ENCODE peak calls at places on chromosomes 13 and 19, in six cellular contexts. J, Z, I, R, T and E are unnamed samples.

GRCh38 chr19:14361824-14362223 is 19.4 kb upstream of the ADGRE5 start:
- DNase-seq in J (peak), Z (no peak), I (no peak), R (no peak), T (no peak), E (no peak)

GRCh38 chr19:13053761-13054604 is 48.7 kb downstream of the LYL1 start:
- DNase-seq in J (peak), Z (peak), I (peak), R (no peak), T (peak), E (no peak)

GRCh38 chr13:73973156-73973555 is 161.0 kb downstream of the KLF12 start:
- DNase-seq in J (no peak), Z (no peak), I (no peak), R (no peak), T (no peak), E (no peak)

GRCh38 chr13:100440756-100441421 is 147.7 kb downstream of the GGACT start:
- DNase-seq in J (no peak), Z (no peak), I (peak), R (no peak), T (peak), E (no peak)

GRCh38 chr19:36032251-36033104 is at the start of gene CLIP3:
- DNase-seq in J (peak), Z (no peak), I (peak), R (no peak), T (peak), E (no peak)

GRCh38 chr19:45045671-45046353 is 7.0 kb downstream of the CLASRP start:
- DNase-seq in J (no peak), Z (no peak), I (no peak), R (peak), T (no peak), E (no peak)

GRCh38 chr13:27795718-27796019 is 3.4 kb downstream of the GSX1 start:
- DNase-seq in J (no peak), Z (no peak), I (no peak), R (no peak), T (no peak), E (no peak)

GRCh38 chr13:40233731-40234195 is 432.7 kb downstream of the FOXO1 start:
- DNase-seq in J (no peak), Z (no peak), I (no peak), R (no peak), T (no peak), E (no peak)

GRCh38 chr13:107301724-107302374 is 733.9 kb upstream of the ARGLU1 start:
- DNase-seq in J (peak), Z (peak), I (no peak), R (no peak), T (peak), E (no peak)

GRCh38 chr13:95494082-95494681 is 58.3 kb upstream of the CLDN10 start:
- DNase-seq in J (peak), Z (peak), I (peak), R (peak), T (peak), E (peak)

GRCh38 chr13:24613755-24614154 is 66.5 kb upstream of the ATP12A start:
- DNase-seq in J (no peak), Z (no peak), I (no peak), R (no peak), T (no peak), E (no peak)

GRCh38 chr13:113403255-113404104 is 39.5 kb upstream of the GRTP1 start:
- DNase-seq in J (no peak), Z (no peak), I (no peak), R (no peak), T (no peak), E (no peak)

GRCh38 chr13:30978981-30979956 is 46.8 kb downstream of the TEX26 start:
- DNase-seq in J (peak), Z (peak), I (no peak), R (no peak), T (peak), E (no peak)

GRCh38 chr13:92896842-92897241 is 329.8 kb upstream of the GPC6 start:
- DNase-seq in J (peak), Z (peak), I (peak), R (peak), T (peak), E (peak)

GRCh38 chr13:99960663-99961440 is 10.7 kb downstream of the ZIC5 start:
- DNase-seq in J (peak), Z (no peak), I (no peak), R (no peak), T (no peak), E (no peak)

GRCh38 chr19:54156953-54157352 is 2.6 kb downstream of the LENG1 start:
- DNase-seq in J (no peak), Z (no peak), I (no peak), R (no peak), T (no peak), E (no peak)

GRCh38 chr13:111911141-111911720 is 155.7 kb upstream of the SOX1 start:
- DNase-seq in J (no peak), Z (no peak), I (no peak), R (no peak), T (no peak), E (no peak)

GRCh38 chr13:78194904-78195639 is 276.4 kb upstream of the EDNRB start:
- DNase-seq in J (peak), Z (peak), I (peak), R (no peak), T (peak), E (no peak)

GRCh38 chr13:112842343-112842856 is 126.6 kb upstream of the MCF2L start:
- DNase-seq in J (peak), Z (no peak), I (peak), R (peak), T (no peak), E (no peak)

GRCh38 chr13:97021241-97021640 is 27.0 kb upstream of the OXGR1 start:
- DNase-seq in J (no peak), Z (no peak), I (no peak), R (no peak), T (no peak), E (no peak)

GRCh38 chr13:42815686-42816085 is 34.3 kb downstream of the FAM216B start:
- DNase-seq in J (no peak), Z (no peak), I (peak), R (no peak), T (no peak), E (no peak)

GRCh38 chr13:110119943-110120905 is 186.7 kb downstream of the COL4A1 start:
- DNase-seq in J (no peak), Z (peak), I (peak), R (no peak), T (peak), E (no peak)

GRCh38 chr19:20171285-20171684 is 4.3 kb downstream of the ZNF486 start:
- DNase-seq in J (no peak), Z (no peak), I (no peak), R (no peak), T (no peak), E (no peak)

GRCh38 chr13:76792680-76793334 is 93.4 kb downstream of the KCTD12 start:
- DNase-seq in J (no peak), Z (peak), I (peak), R (no peak), T (peak), E (no peak)

GRCh38 chr13:80083516-80084085 is 257.3 kb downstream of the SPRY2 start:
- DNase-seq in J (no peak), Z (no peak), I (peak), R (no peak), T (peak), E (no peak)

GRCh38 chr13:105778196-105778595 is 757.3 kb downstream of the EFNB2 start:
- DNase-seq in J (no peak), Z (no peak), I (peak), R (no peak), T (no peak), E (no peak)

GRCh38 chr13:47478985-47479384 is 522.1 kb downstream of the SUCLA2 start:
- DNase-seq in J (no peak), Z (peak), I (no peak), R (no peak), T (peak), E (no peak)

GRCh38 chr19:48659768-48660167 is 13.0 kb downstream of the NTN5 start:
- DNase-seq in J (no peak), Z (no peak), I (no peak), R (no peak), T (peak), E (no peak)

GRCh38 chr13:100108913-100109507 is 20.1 kb downstream of the PCCA start:
- DNase-seq in J (no peak), Z (no peak), I (no peak), R (no peak), T (peak), E (no peak)

GRCh38 chr13:28464861-28465260 is 30.1 kb downstream of the FLT1 start:
- DNase-seq in J (no peak), Z (no peak), I (no peak), R (no peak), T (no peak), E (no peak)

GRCh38 chr19:16118489-16119033 is 6.9 kb downstream of the RAB8A start:
- DNase-seq in J (no peak), Z (no peak), I (no peak), R (peak), T (no peak), E (no peak)

GRCh38 chr19:45095496-45096413 is 2.8 kb downstream of the PPP1R37 start:
- DNase-seq in J (no peak), Z (no peak), I (no peak), R (no peak), T (peak), E (no peak)

DNA sequence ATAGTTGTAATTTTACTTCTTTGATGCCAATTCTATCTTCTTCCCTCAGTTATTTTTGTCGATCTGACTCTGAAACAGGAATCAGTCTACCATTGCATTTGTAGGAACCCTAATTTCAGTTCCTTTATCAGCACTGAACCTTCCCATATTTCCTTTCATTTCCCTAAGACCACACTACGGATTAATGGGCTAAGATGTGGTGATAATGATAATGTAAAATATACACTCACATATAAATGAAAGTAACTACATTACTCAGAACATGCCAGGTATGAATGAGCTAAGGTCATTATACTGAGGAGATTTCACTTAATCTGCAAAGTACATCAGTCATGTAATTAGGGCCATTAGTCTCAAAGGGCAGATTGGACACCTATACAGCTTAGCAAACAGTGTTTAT is 60.2 kb upstream of the RFC3 start:
- DNase-seq in J (no peak), Z (no peak), I (no peak), R (no peak), T (no peak), E (no peak)
- H3K9ac ChIP-seq in J (no peak), Z (no peak), I (no peak), R (no peak), T (no peak), E (no peak)

GRCh38 chr19:17953869-17954268 is 13.0 kb upstream of the KCNN1 start:
- DNase-seq in J (peak), Z (no peak), I (no peak), R (no peak), T (no peak), E (no peak)

GRCh38 chr19:17951151-17952040 is 15.5 kb upstream of the KCNN1 start:
- DNase-seq in J (peak), Z (no peak), I (no peak), R (no peak), T (no peak), E (no peak)

GRCh38 chr19:17953316-17953801 is 13.5 kb upstream of the KCNN1 start:
- DNase-seq in J (no peak), Z (no peak), I (no peak), R (no peak), T (no peak), E (no peak)

GRCh38 chr19:17950310-17951150 is 16.4 kb upstream of the KCNN1 start:
- DNase-seq in J (peak), Z (no peak), I (no peak), R (no peak), T (peak), E (no peak)

DNA sequence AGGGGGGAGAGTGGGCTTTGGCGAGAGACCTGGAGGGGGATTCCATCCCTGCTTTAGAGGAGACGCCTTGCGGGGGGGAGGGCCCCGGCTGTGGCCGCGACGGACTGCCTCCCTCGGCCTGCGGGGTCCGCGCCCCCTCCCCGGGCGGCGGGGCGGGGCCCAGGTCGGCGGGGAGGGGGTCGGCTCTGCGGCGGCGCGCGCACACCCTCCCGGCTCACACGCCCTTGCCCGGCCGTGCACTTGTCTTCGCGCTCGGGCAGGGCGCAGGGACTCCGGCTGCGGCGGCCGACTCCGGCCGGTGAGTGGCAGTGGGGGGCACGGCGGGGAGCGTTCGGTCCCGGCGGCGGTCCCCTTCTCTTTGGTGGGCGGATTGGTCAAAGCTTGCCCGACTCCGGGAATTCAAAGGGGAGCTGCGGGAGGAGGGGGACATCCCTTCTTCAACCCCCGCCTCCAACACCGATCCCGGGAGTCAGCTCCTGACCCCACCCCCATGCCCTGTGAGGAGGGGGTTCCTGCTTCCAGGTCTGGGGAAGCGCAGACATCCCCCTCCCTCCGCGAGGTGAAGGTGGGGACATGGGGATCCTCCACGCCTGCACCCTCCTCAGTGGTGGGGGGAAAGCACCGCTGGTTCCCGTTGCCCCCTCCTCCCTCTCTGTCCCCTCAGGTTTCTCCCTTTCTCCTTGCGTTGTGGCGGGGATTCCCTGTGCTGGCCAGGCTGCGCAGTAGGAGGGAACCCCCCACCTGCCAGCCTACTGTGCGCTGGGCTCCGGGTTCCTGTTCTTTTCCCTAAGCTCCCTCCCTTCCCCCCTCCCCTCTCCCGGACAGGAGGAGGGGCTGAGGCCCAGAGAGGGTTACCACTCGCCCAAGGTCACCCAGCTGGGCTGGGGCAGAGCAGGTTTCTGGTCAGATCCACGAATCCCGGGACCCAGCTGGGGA is 14.6 kb upstream of the KCNN1 start:
- DNase-seq in J (peak), Z (no peak), I (no peak), R (no peak), T (no peak), E (no peak)
- TF ChIP-seq EZH2 in J (peak), Z (peak), I (peak), R (no peak), T (no peak), E (no peak)

DNA sequence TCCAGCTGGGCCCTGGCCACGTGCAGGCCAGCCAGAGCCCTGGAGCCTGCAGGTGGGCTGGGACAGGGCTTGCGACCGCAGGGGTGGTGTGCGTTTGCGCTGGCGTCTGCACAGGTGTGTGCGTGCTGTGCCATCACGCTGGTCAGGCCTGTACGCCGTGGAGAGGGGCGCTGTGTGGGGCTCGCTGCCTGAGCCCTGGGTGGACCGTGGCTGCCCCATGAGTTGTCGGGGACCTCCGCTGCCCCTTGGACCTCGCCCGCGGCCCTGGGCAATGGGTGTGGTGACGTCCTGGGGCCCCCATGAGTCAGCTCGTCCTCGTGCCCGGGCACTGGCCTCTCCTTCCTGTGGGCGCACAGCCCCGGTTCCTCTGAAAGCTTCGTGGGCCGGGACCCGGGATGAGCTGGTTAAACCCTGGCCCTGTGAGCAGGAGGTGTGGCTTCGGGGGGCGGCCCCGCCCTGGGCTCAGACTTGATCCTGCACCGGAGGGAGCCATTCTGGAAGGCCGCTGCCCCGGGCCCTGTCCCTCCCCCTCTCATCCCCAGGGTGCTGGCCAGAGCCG is 6.8 kb downstream of the CSNK1G2 start:
- DNase-seq in J (no peak), Z (no peak), I (no peak), R (no peak), T (no peak), E (no peak)
- H3K9ac ChIP-seq in J (no peak), Z (no peak), I (no peak), R (no peak), T (no peak), E (no peak)

DNA sequence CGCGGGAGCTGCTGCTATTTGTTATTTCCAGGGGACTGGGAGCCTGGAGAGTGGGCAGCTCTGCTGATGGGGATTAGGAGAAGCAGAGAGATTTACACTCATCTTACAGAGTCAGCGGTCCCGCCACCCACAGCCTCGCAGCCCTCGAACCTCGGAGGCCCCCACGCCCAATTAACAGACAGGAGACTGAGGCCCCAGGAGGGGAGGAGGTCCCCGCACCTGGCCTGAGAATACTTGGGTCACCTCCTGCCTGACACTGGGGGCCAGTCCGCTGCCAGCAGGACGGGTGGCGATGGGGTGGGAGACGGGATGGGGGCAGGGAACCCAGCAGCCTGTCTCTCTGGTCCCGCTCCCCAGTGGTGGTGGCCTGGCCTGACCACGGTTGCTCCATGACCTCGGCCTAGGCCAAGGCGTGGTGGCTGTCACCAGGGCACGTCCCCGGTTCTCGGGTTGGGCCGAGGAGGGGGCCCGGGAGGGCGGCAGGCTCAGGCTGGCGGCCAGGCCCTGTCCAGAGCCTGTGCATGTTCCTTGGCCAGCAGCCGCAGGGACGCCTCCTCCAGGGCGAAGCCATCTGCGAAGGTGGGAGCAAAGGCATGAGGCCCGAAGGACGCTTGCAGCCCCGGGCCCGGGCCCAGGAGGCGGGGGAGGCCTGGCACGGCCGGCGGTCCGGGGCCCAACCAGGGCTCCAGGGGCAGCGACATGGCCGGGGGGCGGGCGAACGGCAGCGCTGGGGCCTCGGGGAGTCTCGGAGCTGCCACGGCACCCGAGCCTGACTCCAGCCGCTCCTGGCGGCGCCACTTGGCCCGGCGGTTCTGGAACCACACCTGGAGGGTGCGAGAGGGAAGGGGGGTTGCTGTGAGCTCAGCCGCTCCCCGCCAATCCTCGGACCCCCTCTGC is 1.6 kb downstream of the RAX2 start:
- DNase-seq in J (no peak), Z (no peak), I (no peak), R (no peak), T (no peak), E (no peak)
- TF ChIP-seq EZH2 in J (no peak), Z (no peak), I (no peak), R (no peak), T (no peak), E (no peak)

GRCh38 chr19:51003316-51003715 is 1.9 kb upstream of the KLK8 start:
- DNase-seq in J (no peak), Z (no peak), I (no peak), R (no peak), T (no peak), E (no peak)

GRCh38 chr19:51002542-51003311 is 1.3 kb upstream of the KLK8 start:
- DNase-seq in J (peak), Z (peak), I (no peak), R (peak), T (peak), E (no peak)

GRCh38 chr19:51001495-51001894 is at the start of gene KLK8:
- DNase-seq in J (no peak), Z (no peak), I (no peak), R (no peak), T (no peak), E (no peak)

GRCh38 chr19:51000981-51001380 is 423 bp downstream of the KLK8 start:
- DNase-seq in J (peak), Z (no peak), I (no peak), R (no peak), T (no peak), E (no peak)

GRCh38 chr19:51002101-51002532 is 713 bp upstream of the KLK8 start:
- DNase-seq in J (no peak), Z (no peak), I (no peak), R (no peak), T (no peak), E (no peak)
- H3K9ac ChIP-seq in J (no peak), Z (no peak), I (no peak), R (no peak), T (no peak), E (no peak)